ENCODE peak calls at places on chromosomes 13 and 19, in seven cellular contexts. One of them, this sample, is unnamed.

GRCh38 chr13:109668433-109669233 is 117.8 kb downstream of the IRS2 start:
- DNase-seq in CD4-positive, alpha-beta memory T cell: no peak
- DNase-seq in activated naive CD4-positive, alpha-beta T cell: no peak
- DNase-seq in stimulated activated CD4-positive, alpha-beta T cell treated with anti-CD3 and anti-CD28 coated beads, Interleukin-1b, Interleukin-23, amount 100 ng/mL, for 48 hours: no peak
- DNase-seq in NCI-H1930: no peak
- DNase-seq in NCI-H2081: no peak
- DNase-seq in GM13976: no peak
- DNase-seq in this sample: no peak

GRCh38 chr13:106630650-106631049 is 62.7 kb upstream of the ARGLU1 start:
- DNase-seq in CD4-positive, alpha-beta memory T cell: no peak
- DNase-seq in activated naive CD4-positive, alpha-beta T cell: no peak
- DNase-seq in stimulated activated CD4-positive, alpha-beta T cell treated with anti-CD3 and anti-CD28 coated beads, Interleukin-1b, Interleukin-23, amount 100 ng/mL, for 48 hours: no peak
- DNase-seq in NCI-H1930: no peak
- DNase-seq in NCI-H2081: no peak
- DNase-seq in GM13976: no peak
- DNase-seq in this sample: no peak

GRCh38 chr13:19023115-19023514 is 158.5 kb downstream of the TUBA3C start:
- DNase-seq in CD4-positive, alpha-beta memory T cell: no peak
- DNase-seq in activated naive CD4-positive, alpha-beta T cell: no peak
- DNase-seq in stimulated activated CD4-positive, alpha-beta T cell treated with anti-CD3 and anti-CD28 coated beads, Interleukin-1b, Interleukin-23, amount 100 ng/mL, for 48 hours: no peak
- DNase-seq in NCI-H1930: no peak
- DNase-seq in NCI-H2081: no peak
- DNase-seq in GM13976: no peak
- DNase-seq in this sample: no peak

GRCh38 chr19:19280561-19280960 is 7.5 kb upstream of the TM6SF2 start:
- DNase-seq in CD4-positive, alpha-beta memory T cell: no peak
- DNase-seq in activated naive CD4-positive, alpha-beta T cell: no peak
- DNase-seq in stimulated activated CD4-positive, alpha-beta T cell treated with anti-CD3 and anti-CD28 coated beads, Interleukin-1b, Interleukin-23, amount 100 ng/mL, for 48 hours: no peak
- DNase-seq in NCI-H1930: no peak
- DNase-seq in NCI-H2081: peak
- DNase-seq in GM13976: no peak
- DNase-seq in this sample: no peak

GRCh38 chr13:80074143-80074752 is 266.7 kb downstream of the SPRY2 start:
- DNase-seq in CD4-positive, alpha-beta memory T cell: no peak
- DNase-seq in activated naive CD4-positive, alpha-beta T cell: no peak
- DNase-seq in stimulated activated CD4-positive, alpha-beta T cell treated with anti-CD3 and anti-CD28 coated beads, Interleukin-1b, Interleukin-23, amount 100 ng/mL, for 48 hours: no peak
- DNase-seq in NCI-H1930: no peak
- DNase-seq in NCI-H2081: no peak
- DNase-seq in GM13976: no peak
- DNase-seq in this sample: no peak

GRCh38 chr19:53696951-53697350 is 65.2 kb downstream of the DPRX start:
- DNase-seq in CD4-positive, alpha-beta memory T cell: no peak
- DNase-seq in activated naive CD4-positive, alpha-beta T cell: no peak
- DNase-seq in stimulated activated CD4-positive, alpha-beta T cell treated with anti-CD3 and anti-CD28 coated beads, Interleukin-1b, Interleukin-23, amount 100 ng/mL, for 48 hours: no peak
- DNase-seq in NCI-H1930: no peak
- DNase-seq in NCI-H2081: no peak
- DNase-seq in GM13976: no peak
- DNase-seq in this sample: no peak

GRCh38 chr19:28541602-28542393 is 671.2 kb downstream of the UQCRFS1 start:
- DNase-seq in CD4-positive, alpha-beta memory T cell: no peak
- DNase-seq in activated naive CD4-positive, alpha-beta T cell: no peak
- DNase-seq in stimulated activated CD4-positive, alpha-beta T cell treated with anti-CD3 and anti-CD28 coated beads, Interleukin-1b, Interleukin-23, amount 100 ng/mL, for 48 hours: no peak
- DNase-seq in NCI-H1930: no peak
- DNase-seq in NCI-H2081: no peak
- DNase-seq in GM13976: no peak
- DNase-seq in this sample: no peak

GRCh38 chr19:33259532-33259931 is 33.9 kb upstream of the SLC7A10 start:
- DNase-seq in CD4-positive, alpha-beta memory T cell: no peak
- DNase-seq in activated naive CD4-positive, alpha-beta T cell: no peak
- DNase-seq in stimulated activated CD4-positive, alpha-beta T cell treated with anti-CD3 and anti-CD28 coated beads, Interleukin-1b, Interleukin-23, amount 100 ng/mL, for 48 hours: no peak
- DNase-seq in NCI-H1930: no peak
- DNase-seq in NCI-H2081: no peak
- DNase-seq in GM13976: no peak
- DNase-seq in this sample: no peak

GRCh38 chr13:113860579-113861432 is 3.1 kb downstream of the GAS6 start:
- DNase-seq in CD4-positive, alpha-beta memory T cell: no peak
- DNase-seq in activated naive CD4-positive, alpha-beta T cell: no peak
- DNase-seq in stimulated activated CD4-positive, alpha-beta T cell treated with anti-CD3 and anti-CD28 coated beads, Interleukin-1b, Interleukin-23, amount 100 ng/mL, for 48 hours: no peak
- DNase-seq in NCI-H1930: no peak
- DNase-seq in NCI-H2081: no peak
- DNase-seq in GM13976: no peak
- DNase-seq in this sample: peak

GRCh38 chr13:65965496-65965895 is 1264.6 kb downstream of the PCDH9 start:
- DNase-seq in CD4-positive, alpha-beta memory T cell: no peak
- DNase-seq in activated naive CD4-positive, alpha-beta T cell: no peak
- DNase-seq in stimulated activated CD4-positive, alpha-beta T cell treated with anti-CD3 and anti-CD28 coated beads, Interleukin-1b, Interleukin-23, amount 100 ng/mL, for 48 hours: no peak
- DNase-seq in NCI-H1930: no peak
- DNase-seq in NCI-H2081: no peak
- DNase-seq in GM13976: no peak
- DNase-seq in this sample: no peak

This sample was measured in breast epithelium.